ENCODE peak calls at places on chromosomes 5 and 9, in four cellular contexts. G is IMR-90, P is ovary, T is tibial artery. E is an unnamed sample.

GRCh38 chr5:94175912-94176311 is 434.5 kb upstream of the POU5F2 start:
- DNase-seq in P (no peak), T (no peak), G (no peak), E (no peak)

GRCh38 chr5:149995385-149996085 is 4.9 kb downstream of the TIGD6 start:
- DNase-seq in T (peak; percentile 67), G (no peak), P (no peak), E (no peak)

GRCh38 chr5:173699959-173700358 is 83.5 kb upstream of the BOD1 start:
- DNase-seq in G (no peak), T (no peak), P (no peak), E (no peak)

GRCh38 chr9:34957492-34958410 is at the start of gene PHF24:
- DNase-seq in P (no peak), G (no peak), T (no peak), E (no peak)

GRCh38 chr9:105837261-105837660 is 142.9 kb downstream of the TMEM38B start:
- DNase-seq in G (no peak), P (no peak), T (no peak), E (no peak)

GRCh38 chr5:111580956-111581355 is 68.6 kb upstream of the STARD4 start:
- DNase-seq in P (no peak), T (no peak), G (no peak), E (no peak)

GRCh38 chr5:145827275-145827674 is 7.9 kb downstream of the PRELID2 start:
- DNase-seq in G (no peak), T (no peak), P (no peak), E (no peak)

GRCh38 chr5:154209591-154210081 is 19.1 kb downstream of the GALNT10 start:
- DNase-seq in T (no peak), G (no peak), P (no peak), E (no peak)

GRCh38 chr5:173786296-173787187 is 101.6 kb upstream of the CPEB4 start:
- DNase-seq in G (no peak), P (no peak), T (peak; percentile 4), E (no peak)

GRCh38 chr9:70630971-70631370 is 216.5 kb upstream of the KLF9 start:
- DNase-seq in P (no peak), G (no peak), T (no peak), E (no peak)

GRCh38 chr5:138724470-138725146 is 28.6 kb upstream of the CTNNA1 start:
- DNase-seq in T (no peak), G (no peak), P (no peak), E (no peak)

GRCh38 chr9:14212697-14213420 is 101.1 kb downstream of the NFIB start:
- DNase-seq in G (no peak), T (no peak), P (no peak), E (no peak)

GRCh38 chr5:73039082-73039481 is 81.3 kb upstream of the TMEM171 start:
- DNase-seq in T (no peak), G (peak; percentile 13), P (no peak), E (no peak)

GRCh38 chr5:33244441-33245150 is 196.2 kb upstream of the TARS1 start:
- DNase-seq in T (no peak), G (no peak), P (no peak), E (no peak)

GRCh38 chr5:17346811-17347210 is 129.4 kb downstream of the BASP1 start:
- DNase-seq in G (peak; percentile 14), T (no peak), P (no peak), E (no peak)

GRCh38 chr5:7811715-7812114 is 39.2 kb downstream of the CFAP90 start:
- DNase-seq in P (no peak), G (no peak), T (no peak), E (no peak)

GRCh38 chr5:163386352-163386751 is 51.0 kb upstream of the CCNG1 start:
- DNase-seq in T (no peak), P (no peak), G (no peak), E (no peak)

GRCh38 chr5:111703662-111704061 is 53.3 kb downstream of the NREP start:
- DNase-seq in P (no peak), G (no peak), T (no peak), E (no peak)

GRCh38 chr9:110933350-110934001 is 104.8 kb downstream of the LPAR1 start:
- DNase-seq in G (no peak), T (no peak), P (no peak), E (no peak)

GRCh38 chr5:81021951-81022687 is 62.0 kb downstream of the RASGRF2 start:
- DNase-seq in T (no peak), P (no peak), G (no peak), E (no peak)

GRCh38 chr9:35939851-35940250 is 18.1 kb downstream of the OR2S2 start:
- DNase-seq in T (no peak), P (no peak), G (no peak), E (no peak)

GRCh38 chr9:13267743-13268142 is 11.7 kb downstream of the MPDZ start:
- DNase-seq in G (peak; percentile 94), P (no peak), T (no peak), E (no peak)

GRCh38 chr9:116494815-116495634 is 192.1 kb upstream of the TRIM32 start:
- DNase-seq in G (no peak), T (no peak), P (no peak), E (peak; percentile 63)

GRCh38 chr5:169251685-169252084 is 49.3 kb downstream of the SLIT3 start:
- DNase-seq in P (no peak), T (no peak), G (no peak), E (no peak)

GRCh38 chr5:59713488-59713844 is 180.1 kb downstream of the PDE4D start:
- DNase-seq in T (no peak), P (no peak), G (no peak), E (no peak)

GRCh38 chr5:160799160-160799559 is 52.9 kb downstream of the ATP10B start:
- DNase-seq in P (no peak), G (no peak), T (no peak), E (no peak)

GRCh38 chr9:95772320-95773060 is 103.0 kb upstream of the ERCC6L2 start:
- DNase-seq in G (peak; percentile 65), T (peak; percentile 71), P (peak; percentile 84), E (peak; percentile 76)

GRCh38 chr5:65326912-65327311 is 154.8 kb downstream of the ADAMTS6 start:
- DNase-seq in G (peak; percentile 69), T (no peak), P (no peak), E (no peak)

GRCh38 chr5:132457371-132458225 is 33.0 kb downstream of the IRF1 start:
- DNase-seq in P (peak; percentile 31), G (peak; percentile 89), T (peak; percentile 65), E (no peak)
- H3K4me1 ChIP-seq in P (no peaks in the 10 kb centered on the region), G (peaks cover 29% of the 10 kb centered on the region), T (no peaks in the 10 kb centered on the region), E (peaks cover 37% of the 10 kb centered on the region)

DNA sequence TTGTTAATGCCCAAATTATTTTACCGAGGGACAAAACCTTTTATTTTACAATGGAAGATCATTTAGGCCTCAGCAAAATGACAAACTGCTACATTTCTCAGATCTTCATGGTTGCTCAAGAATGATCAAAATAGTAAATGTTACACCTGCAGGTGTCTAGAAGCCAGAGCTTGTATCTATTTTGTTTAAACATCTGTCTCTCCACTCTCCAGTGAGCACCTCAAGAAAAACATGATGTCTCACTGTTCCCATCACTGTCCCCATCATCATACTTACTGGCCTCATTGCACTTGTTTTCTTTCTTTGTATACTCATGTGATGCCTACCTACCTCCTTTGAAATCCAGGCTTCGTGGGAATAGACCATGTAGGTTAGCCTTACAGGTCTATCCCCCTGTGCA is 149.6 kb downstream of the TTLL11 start:
- DNase-seq in T (no peak), G (no peak), P (no peak), E (no peak)
- H3K4me1 ChIP-seq in T (no peaks in the 10 kb centered on the region), G (peaks cover 9% of the 10 kb centered on the region), P (no peaks in the 10 kb centered on the region), E (no peaks in the 10 kb centered on the region)

DNA sequence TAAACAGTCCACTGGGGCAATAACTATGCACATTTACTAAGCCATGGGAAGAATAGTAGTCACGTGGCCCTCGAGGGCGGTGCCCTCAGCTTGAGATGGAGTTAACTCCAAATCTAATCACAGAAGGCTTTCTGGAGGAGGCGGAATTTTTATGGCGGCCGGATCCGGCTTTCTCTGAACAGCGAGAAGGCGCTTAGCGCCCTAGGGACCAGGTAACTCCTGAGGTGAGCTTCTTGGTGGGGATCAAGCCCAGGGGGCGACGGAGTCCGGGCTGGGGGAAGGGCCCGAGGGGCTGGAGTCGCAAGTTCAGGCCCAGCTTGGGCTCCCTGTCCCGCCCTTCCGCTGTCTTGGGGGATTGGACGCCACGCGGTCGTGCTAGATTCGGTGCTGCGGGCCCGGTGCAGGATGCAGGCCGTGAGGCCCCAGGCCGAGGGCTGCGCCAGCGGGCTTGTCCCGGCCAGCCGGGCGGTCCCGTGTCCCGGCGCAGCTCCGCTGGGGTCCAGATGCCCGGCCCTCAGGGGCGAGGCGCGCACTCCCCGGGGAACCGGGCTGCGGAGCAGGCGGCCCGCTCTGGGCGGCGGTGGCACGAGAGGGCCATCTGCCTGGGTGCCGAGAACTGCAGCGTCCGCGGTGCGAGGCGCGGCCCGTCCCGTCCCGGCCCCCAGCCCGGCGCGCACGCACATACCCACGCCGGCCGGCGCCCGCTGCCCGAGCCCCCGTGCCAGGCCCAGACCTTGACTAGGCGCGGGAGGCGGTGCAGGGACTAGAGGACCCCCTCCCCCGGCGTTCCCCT is 1.7 kb upstream of the NSD1 start:
- DNase-seq in T (peak; percentile 71), G (no peak), P (peak; percentile 74), E (no peak)
- H3K4me1 ChIP-seq in T (no peaks in the 10 kb centered on the region), G (peaks cover 20% of the 10 kb centered on the region), P (peaks cover 15% of the 10 kb centered on the region), E (peaks cover 18% of the 10 kb centered on the region)

DNA sequence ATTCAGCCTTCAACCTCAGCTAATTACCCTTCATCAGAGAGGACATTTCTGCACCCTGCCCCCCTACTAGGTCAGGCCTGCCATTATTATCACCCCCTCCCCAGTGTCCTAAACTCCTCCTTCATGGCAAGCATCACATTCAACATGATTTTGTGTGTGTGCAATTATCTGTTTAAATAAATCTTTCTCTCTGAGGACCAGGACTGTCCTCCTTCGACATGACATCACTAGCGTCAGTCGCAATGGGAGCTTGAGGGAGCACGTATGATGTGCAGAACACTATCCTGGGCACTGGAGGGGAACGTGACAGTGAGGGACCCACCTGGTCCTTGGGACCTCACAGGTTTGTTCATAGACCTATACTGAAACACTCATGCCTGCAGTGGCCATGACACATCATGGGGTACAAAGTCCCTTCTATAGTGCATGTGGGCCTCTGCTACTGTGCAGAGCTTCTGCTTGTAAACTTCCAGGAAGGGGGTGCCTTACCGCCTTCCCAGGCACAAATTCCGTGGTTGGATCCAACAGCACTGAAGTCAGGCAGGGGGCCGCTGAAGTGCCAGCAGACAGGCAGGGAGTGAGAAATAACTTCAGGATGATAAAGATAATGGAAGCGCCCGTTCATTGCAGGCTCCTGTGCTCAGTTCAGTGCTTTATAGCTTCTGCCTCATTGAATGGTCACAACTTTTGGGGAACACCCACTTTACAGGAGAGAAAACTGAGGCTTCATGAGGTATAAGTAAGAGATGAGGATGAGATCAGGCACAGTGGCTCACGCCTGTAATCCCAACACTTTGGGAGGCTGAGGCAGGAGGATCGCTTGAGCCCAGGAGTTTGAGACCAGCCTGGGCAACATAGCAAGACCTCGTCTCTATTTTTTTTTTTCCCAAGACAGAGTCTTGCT is 36.0 kb upstream of the STXBP1 start:
- DNase-seq in P (no peak), T (no peak), G (no peak), E (peak; percentile 79)
- H3K4me1 ChIP-seq in P (peaks cover 16% of the 10 kb centered on the region), T (no peaks in the 10 kb centered on the region), G (peaks cover 41% of the 10 kb centered on the region), E (peaks cover 21% of the 10 kb centered on the region)

GRCh38 chr9:38128752-38129270 is 59.8 kb upstream of the SHB start:
- DNase-seq in G (no peak), P (no peak), T (no peak), E (no peak)

GRCh38 chr9:38125889-38126288 is 56.9 kb upstream of the SHB start:
- DNase-seq in G (no peak), T (no peak), P (no peak), E (no peak)

GRCh38 chr9:38127271-38127839 is 58.3 kb upstream of the SHB start:
- DNase-seq in P (no peak), T (no peak), G (peak; percentile 29), E (no peak)

GRCh38 chr9:38129366-38129765 is 60.3 kb upstream of the SHB start:
- DNase-seq in T (no peak), P (no peak), G (no peak), E (no peak)

GRCh38 chr9:38126730-38127129 is 57.7 kb upstream of the SHB start:
- DNase-seq in P (no peak), T (no peak), G (no peak), E (no peak)
- H3K4me1 ChIP-seq in P (no peaks in the 10 kb centered on the region), T (no peaks in the 10 kb centered on the region), G (no peaks in the 10 kb centered on the region), E (no peaks in the 10 kb centered on the region)